ENCODE peak calls at places on chromosomes 6 and 20, in six cellular contexts. V, E, T, Y, A and F are unnamed samples.

GRCh38 chr6:36947570-36948351 is 6.8 kb upstream of the PI16 start:
- DNase-seq in V (no peak), T (peak), A (no peak), Y (no peak), E (no peak), F (no peak)

GRCh38 chr20:25018841-25019240 is 26.3 kb upstream of the APMAP start:
- DNase-seq in A (no peak), T (no peak), E (no peak), V (no peak), Y (no peak), F (no peak)

GRCh38 chr6:47161176-47161687 is 119.1 kb upstream of the ADGRF1 start:
- DNase-seq in T (peak), E (no peak), Y (no peak), V (no peak), A (no peak), F (no peak)

GRCh38 chr6:25290306-25291060 is 11.3 kb downstream of the CARMIL1 start:
- DNase-seq in A (no peak), E (no peak), Y (no peak), V (no peak), T (no peak), F (no peak)

GRCh38 chr6:160327981-160328380 is 20.2 kb upstream of the SLC22A3 start:
- DNase-seq in A (no peak), V (no peak), E (no peak), T (no peak), Y (no peak), F (no peak)

GRCh38 chr20:33392016-33392415 is 9.3 kb downstream of the CDK5RAP1 start:
- DNase-seq in E (no peak), T (no peak), Y (no peak), A (no peak), V (no peak), F (peak)

GRCh38 chr6:85449818-85450577 is at the start of gene NT5E:
- DNase-seq in A (no peak), E (no peak), V (peak), T (no peak), Y (peak), F (no peak)

GRCh38 chr20:43508604-43509040 is 1.1 kb downstream of the L3MBTL1 start:
- DNase-seq in T (no peak), V (no peak), A (peak), E (no peak), Y (peak), F (no peak)

GRCh38 chr6:71289802-71290175 is 1.2 kb downstream of the OGFRL1 start:
- DNase-seq in T (no peak), E (no peak), A (no peak), V (no peak), Y (no peak), F (no peak)
- H3K4me3 ChIP-seq in T (peak), E (peak), A (no peak), V (peak), Y (no peak), F (peak)

GRCh38 chr6:102015431-102015830 is 621.9 kb downstream of the GRIK2 start:
- DNase-seq in E (no peak), T (no peak), Y (no peak), V (no peak), A (no peak), F (no peak)
- H3K9ac ChIP-seq in E (no peak), T (no peak), Y (no peak), V (no peak), A (no peak), F (no peak)

GRCh38 chr6:131954775-131955107 is 3.6 kb upstream of the CCN2 start:
- DNase-seq in Y (no peak), A (no peak), V (peak), T (no peak), E (no peak), F (no peak)
- TF ChIP-seq ZNF274 in Y (no peak), A (no peak), V (no peak), T (no peak), E (no peak), F (no peak)

DNA sequence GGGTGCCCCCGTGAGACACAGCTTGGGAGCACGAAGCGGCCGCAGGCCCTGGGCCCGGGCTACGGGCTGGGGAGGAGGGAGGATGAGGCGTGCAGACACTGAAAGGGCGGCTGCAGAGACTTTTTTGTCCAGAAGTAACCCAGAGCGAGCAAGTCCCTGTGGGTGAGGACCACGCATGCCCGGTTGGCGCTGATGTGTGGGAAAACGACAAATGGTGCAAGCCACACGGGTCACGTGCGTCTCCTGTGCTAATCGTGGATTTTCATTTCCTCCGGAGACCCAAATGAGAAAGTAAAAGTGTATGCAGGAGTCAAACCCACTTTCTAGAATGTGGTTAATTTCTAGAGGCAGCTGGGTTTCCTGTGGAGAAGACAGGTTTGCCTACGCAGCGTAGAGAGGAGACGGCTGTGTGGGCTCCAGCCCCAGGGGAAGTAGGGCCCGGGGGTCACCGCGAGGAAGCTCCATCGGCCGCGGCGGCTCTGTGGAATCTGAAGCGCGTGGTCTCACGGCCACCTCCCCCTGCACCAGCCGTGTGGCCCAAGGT is 19.0 kb downstream of the DLL1 start:
- DNase-seq in A (no peak), E (peak), V (no peak), T (no peak), Y (no peak), F (no peak)
- H3K4me3 ChIP-seq in A (no peak), E (peak), V (no peak), T (no peak), Y (no peak), F (no peak)

DNA sequence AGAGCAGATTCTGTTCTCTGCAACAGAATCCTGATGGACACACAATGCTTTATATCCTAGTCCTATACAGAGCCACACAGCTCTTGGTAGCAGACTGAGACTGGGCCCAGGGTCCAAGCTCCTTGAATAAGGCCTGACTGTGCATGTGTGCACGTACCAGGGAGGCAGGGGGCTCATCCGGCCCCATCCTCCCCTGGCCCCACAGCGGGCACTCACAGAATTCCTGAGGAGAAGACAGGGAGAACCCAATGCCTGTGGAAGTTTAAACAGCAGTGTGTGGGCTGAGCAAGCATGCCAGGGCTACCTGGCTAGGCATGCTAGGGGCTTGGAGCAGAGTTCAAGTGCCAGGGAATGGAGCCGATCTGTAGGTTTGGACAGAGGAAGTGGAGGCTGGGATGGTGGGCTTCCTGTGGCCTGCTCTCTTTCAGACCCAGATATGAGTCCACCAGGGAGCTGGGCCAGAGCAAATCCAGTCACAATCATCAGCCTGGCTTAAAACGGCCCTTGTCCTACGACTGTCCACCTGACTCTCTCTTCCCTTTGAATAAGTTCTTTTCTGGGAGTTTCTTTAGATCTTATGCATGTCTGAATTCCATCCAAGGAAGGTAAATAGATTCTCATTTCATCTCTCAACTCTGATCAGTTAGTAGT is 74.0 kb downstream of the MRPL14 start:
- DNase-seq in E (no peak), A (no peak), Y (no peak), T (no peak), V (no peak), F (no peak)
- H3K9ac ChIP-seq in E (no peak), A (no peak), Y (no peak), T (no peak), V (peak), F (no peak)

DNA sequence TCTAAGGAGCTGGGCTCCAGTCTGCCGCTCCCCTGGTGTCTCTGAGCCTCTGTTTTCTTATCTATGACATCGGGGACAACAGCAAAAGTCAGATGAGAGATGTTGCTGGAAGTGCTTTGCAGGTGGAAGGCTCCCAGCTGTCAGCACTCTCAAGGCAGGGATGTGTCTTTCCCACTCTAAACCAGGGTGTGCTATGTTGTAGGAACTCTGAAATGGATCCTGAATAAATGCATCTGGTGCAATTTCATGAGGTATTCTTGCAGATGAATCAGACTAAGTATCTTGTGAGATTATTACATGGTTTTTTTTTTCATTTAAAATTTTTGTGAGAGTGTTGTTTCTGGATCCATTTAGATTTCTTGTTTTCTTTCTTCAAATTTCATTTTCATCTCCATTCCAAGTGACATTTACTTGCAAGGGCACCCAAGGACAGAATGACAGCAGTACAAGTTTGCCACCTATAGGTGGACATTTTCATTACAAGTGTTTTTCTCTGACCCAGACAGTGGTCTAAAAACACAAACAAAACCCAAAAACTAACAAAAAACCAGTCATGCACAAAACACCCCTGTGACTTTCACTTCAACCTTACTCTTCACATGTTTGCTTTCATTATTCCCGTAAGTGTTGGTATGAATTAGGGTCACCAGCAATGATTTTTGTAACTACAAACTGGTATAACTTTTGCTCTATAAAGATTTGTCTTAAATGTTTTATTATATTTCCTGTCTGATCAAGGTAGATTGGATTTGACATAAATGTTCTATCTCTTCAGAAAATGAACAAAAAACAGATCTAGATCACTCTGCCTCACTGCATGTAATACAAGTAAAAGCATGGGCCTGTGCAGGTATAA is 14.7 kb upstream of the SIM1 start:
- DNase-seq in E (peak), V (peak), T (peak), Y (no peak), A (peak), F (no peak)
- TF ChIP-seq ZNF274 in E (no peak), V (no peak), T (no peak), Y (no peak), A (no peak), F (no peak)

GRCh38 chr20:7841291-7841966 is 98.8 kb downstream of the HAO1 start:
- DNase-seq in E (no peak), Y (no peak), T (no peak), A (no peak), V (no peak), F (no peak)
- H3K4me3 ChIP-seq in E (no peak), Y (no peak), T (no peak), A (no peak), V (no peak), F (no peak)

GRCh38 chr20:54727490-54727889 is 252.1 kb downstream of the DOK5 start:
- DNase-seq in V (no peak), E (no peak), A (no peak), T (no peak), Y (no peak), F (no peak)

GRCh38 chr20:54723723-54724122 is 248.3 kb downstream of the DOK5 start:
- DNase-seq in V (no peak), Y (no peak), A (no peak), E (no peak), T (no peak), F (no peak)

GRCh38 chr20:54726687-54727086 is 251.3 kb downstream of the DOK5 start:
- DNase-seq in E (no peak), T (no peak), A (no peak), V (no peak), Y (no peak), F (no peak)
- H3K9ac ChIP-seq in E (no peak), T (no peak), A (no peak), V (no peak), Y (no peak), F (no peak)

GRCh38 chr6:15396808-15397207 is 150.9 kb downstream of the JARID2 start:
- DNase-seq in Y (no peak), A (no peak), V (no peak), T (no peak), E (no peak), F (no peak)
- TF ChIP-seq ZNF274 in Y (no peak), A (no peak), V (no peak), T (no peak), E (no peak), F (no peak)